ENCODE peak calls at places on chromosomes 5 and 9, in five cellular contexts. X is HepG2, G is left lung, Z is heart left ventricle, N is K562. L is an unnamed sample. For H3K9me3, the result is how much of the 10 kb centered on the place peaks cover.

GRCh38 chr9:13493697-13494096 is 214.2 kb upstream of the MPDZ start:
- DNase-seq in X (no peak), G (no peak), Z (no peak), N (no peak), L (no peak)

GRCh38 chr5:140550147-140551079 is 3.0 kb downstream of the EIF4EBP3 start:
- DNase-seq in X (no peak), G (no peak), Z (no peak), N (no peak), L (no peak)

GRCh38 chr5:78907255-78907886 is 77.7 kb downstream of the ARSB start:
- DNase-seq in X (no peak), G (no peak), Z (peak), N (no peak), L (no peak)

GRCh38 chr5:74851684-74852353 is 14.4 kb downstream of the FAM169A start:
- DNase-seq in X (no peak), G (no peak), Z (no peak), N (no peak), L (no peak)

GRCh38 chr5:59766394-59766793 is 127.1 kb downstream of the PDE4D start:
- DNase-seq in X (no peak), G (peak), Z (no peak), N (no peak), L (no peak)

GRCh38 chr9:72952914-72953313 is at the start of gene ALDH1A1:
- DNase-seq in X (peak), G (no peak), Z (no peak), N (peak), L (no peak)

GRCh38 chr5:163571755-163572154 is 66.3 kb downstream of the MAT2B start:
- DNase-seq in X (no peak), G (no peak), Z (no peak), N (no peak), L (no peak)

GRCh38 chr9:112586600-112587155 is 100.1 kb downstream of the KIAA1958 start:
- DNase-seq in X (no peak), G (no peak), Z (no peak), N (no peak), L (no peak)

GRCh38 chr5:55324815-55325418 is 17.1 kb downstream of the MTREX start:
- DNase-seq in X (peak), G (no peak), Z (no peak), N (peak), L (no peak)

GRCh38 chr5:147690595-147690994 is 91.9 kb downstream of the JAKMIP2 start:
- DNase-seq in X (peak), G (no peak), Z (no peak), N (no peak), L (no peak)

GRCh38 chr5:33148076-33148501 is 292.7 kb upstream of the TARS1 start:
- DNase-seq in X (peak), G (no peak), Z (peak), N (no peak), L (no peak)

GRCh38 chr9:16058131-16058549 is 505.3 kb downstream of the CCDC171 start:
- DNase-seq in X (no peak), G (no peak), Z (no peak), N (no peak), L (no peak)

GRCh38 chr9:106677815-106678214 is 185.2 kb upstream of the ZNF462 start:
- DNase-seq in X (no peak), G (no peak), Z (no peak), N (no peak), L (no peak)

GRCh38 chr5:5637163-5637562 is 214.7 kb downstream of the ICE1 start:
- DNase-seq in X (no peak), G (no peak), Z (no peak), N (no peak), L (no peak)

GRCh38 chr5:33441241-33441844 is 578 bp downstream of the TARS1 start:
- DNase-seq in X (peak), G (no peak), Z (no peak), N (peak), L (no peak)

GRCh38 chr9:108603141-108603540 is 252.6 kb downstream of the ACTL7B start:
- DNase-seq in X (no peak), G (no peak), Z (peak), N (no peak), L (no peak)

GRCh38 chr5:110956913-110957813 is 114.3 kb upstream of the TSLP start:
- DNase-seq in X (no peak), G (peak), Z (no peak), N (no peak), L (no peak)

GRCh38 chr5:132016721-132017250 is 5.3 kb upstream of the ACSL6 start:
- DNase-seq in X (no peak), G (no peak), Z (no peak), N (no peak), L (no peak)

GRCh38 chr9:98856982-98857381 is 49.5 kb downstream of the GALNT12 start:
- DNase-seq in X (no peak), G (no peak), Z (no peak), N (no peak), L (no peak)

GRCh38 chr5:107404595-107405366 is 266.0 kb downstream of the EFNA5 start:
- DNase-seq in X (no peak), G (no peak), Z (no peak), N (no peak), L (no peak)
- H3K9me3 ChIP-seq in X (under half), G (under half), Z (under half), N (under half), L (under half)

DNA sequence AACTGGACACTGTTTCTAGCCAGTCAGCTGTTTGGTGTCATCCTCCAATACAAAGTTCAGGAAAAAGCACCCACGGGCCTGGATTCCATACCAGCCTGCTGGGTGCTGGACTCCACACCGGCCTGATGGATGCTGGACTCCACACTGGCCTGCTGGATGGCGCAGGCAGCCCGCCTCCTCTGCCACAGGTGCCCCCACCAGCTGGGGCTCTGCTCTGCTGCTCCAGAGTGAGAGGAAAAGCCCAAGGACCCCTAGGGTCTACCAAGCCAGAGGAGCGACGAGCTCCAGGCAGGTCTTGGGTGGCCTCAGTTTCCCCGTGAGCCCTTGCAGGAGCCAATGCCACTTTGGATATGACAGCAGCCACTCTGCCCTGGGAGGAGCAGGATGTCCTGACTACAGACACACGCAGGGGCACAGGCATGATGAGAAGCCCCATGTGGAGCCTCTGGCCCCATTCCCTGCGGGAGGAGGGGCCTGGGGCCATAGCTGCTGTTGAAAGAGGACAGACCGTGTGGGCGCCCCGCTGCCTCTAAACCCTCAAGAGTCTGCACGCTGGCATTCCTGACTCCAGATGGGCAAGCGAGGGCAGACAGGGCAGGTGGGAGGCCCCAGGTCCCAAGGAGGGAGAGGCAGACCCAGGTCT is 141.6 kb downstream of the OLFM1 start:
- DNase-seq in X (no peak), G (peak), Z (peak), N (no peak), L (no peak)
- H3K9me3 ChIP-seq in X (under half), G (under half), Z (under half), N (under half), L (under half)

GRCh38 chr5:179293276-179293675 is 52.0 kb downstream of the ADAMTS2 start:
- DNase-seq in X (no peak), G (peak), Z (peak), N (no peak), L (no peak)
- H3K9me3 ChIP-seq in X (under half), G (under half), Z (under half), N (under half), L (under half)

DNA sequence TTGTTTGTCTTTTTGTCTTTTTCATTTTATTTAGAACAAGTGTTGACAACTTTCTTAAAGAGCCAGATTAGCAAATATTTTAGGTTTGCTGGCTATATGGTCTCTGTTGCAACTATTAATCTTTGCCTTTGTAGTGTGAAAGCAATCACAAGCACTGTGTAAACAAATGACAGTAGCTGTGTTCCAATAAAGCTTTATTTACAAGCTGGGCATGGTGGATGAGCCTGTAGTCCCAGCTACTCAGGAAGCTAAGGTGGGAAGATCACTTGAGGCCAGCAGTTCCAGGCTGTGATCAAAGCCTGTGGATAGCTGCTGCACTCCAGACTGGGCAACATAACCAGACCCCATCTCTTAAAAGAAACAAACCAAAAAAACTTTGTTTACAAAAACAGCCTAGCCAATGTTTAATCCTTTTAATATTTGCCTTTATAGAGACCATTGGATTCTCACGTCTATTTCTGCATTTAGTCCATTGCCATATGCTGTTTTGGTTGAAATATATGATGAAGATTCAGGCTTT is 2.5 kb downstream of the C5orf22 start:
- DNase-seq in X (peak), G (no peak), Z (no peak), N (no peak), L (no peak)
- H3K9me3 ChIP-seq in X (under half), G (under half), Z (under half), N (under half), L (under half)

GRCh38 chr5:179115307-179115706 is 55.1 kb downstream of the ZNF354C start:
- DNase-seq in X (no peak), G (no peak), Z (no peak), N (no peak), L (no peak)
- H3K9me3 ChIP-seq in X (under half), G (half or more), Z (under half), N (under half), L (under half)

DNA sequence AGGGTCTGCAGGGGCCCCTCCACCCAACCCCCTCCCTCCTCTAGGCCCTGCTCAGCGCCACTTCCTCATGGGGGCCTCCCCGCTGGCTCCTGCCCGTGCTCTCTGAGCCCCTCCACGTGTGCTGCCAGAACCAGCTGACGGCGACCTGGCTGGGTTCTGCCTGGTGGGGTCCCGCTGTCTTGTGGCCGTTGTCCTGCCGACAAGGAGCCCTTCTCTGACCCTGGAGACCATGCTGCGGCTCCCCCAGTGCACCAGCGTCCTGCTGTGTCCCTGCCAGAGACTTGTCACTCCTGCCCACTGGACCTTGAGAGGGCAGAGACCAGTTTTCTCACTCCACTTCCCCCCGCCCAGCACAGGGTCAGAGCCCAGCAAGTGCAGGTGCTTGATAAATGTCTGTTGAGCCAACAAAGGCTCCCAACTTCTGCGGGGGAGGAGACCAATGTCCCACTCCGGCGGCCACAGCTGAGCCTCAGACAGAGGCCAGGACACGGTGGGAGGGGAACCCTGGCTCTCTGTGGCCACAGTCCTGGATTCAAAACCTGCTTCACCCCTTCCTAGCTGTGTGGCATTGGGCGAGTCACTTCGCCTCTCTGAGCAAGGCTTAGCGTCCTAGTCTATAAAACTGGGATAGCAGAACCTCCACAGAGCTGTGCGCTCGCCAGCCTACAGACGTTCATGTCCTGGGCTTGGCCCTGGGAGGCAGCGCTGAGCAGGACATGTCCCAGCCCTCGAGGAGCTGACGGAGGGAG is 24.8 kb downstream of the SARDH start:
- DNase-seq in X (peak), G (peak), Z (no peak), N (no peak), L (no peak)
- H3K9me3 ChIP-seq in X (under half), G (under half), Z (under half), N (under half), L (under half)

DNA sequence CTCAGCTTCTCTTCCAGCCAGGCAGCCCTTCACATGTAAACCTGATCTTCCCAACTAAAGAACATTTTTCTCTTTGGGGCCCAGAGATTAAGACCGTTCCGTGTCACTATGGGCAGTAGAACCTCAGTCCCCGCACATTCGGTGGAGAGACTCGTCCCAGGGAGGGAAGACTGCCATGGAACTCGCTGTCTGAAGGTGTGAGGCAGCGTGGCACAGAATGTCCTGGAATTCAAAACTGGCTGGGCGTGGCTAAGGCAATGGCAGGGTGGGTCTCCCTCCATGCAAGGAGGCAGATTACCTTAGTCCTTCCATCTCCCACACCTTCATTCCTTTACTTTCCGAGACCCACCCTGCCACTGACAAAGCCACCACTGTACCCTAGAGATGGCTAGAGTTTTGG is 57.4 kb upstream of the ZNF354A start:
- DNase-seq in X (no peak), G (no peak), Z (no peak), N (no peak), L (no peak)
- H3K9me3 ChIP-seq in X (under half), G (under half), Z (under half), N (under half), L (under half)

GRCh38 chr5:1432296-1432695 is 12.9 kb downstream of the SLC6A3 start:
- DNase-seq in X (no peak), G (peak), Z (no peak), N (no peak), L (no peak)
- H3K9me3 ChIP-seq in X (under half), G (under half), Z (under half), N (under half), L (under half)

DNA sequence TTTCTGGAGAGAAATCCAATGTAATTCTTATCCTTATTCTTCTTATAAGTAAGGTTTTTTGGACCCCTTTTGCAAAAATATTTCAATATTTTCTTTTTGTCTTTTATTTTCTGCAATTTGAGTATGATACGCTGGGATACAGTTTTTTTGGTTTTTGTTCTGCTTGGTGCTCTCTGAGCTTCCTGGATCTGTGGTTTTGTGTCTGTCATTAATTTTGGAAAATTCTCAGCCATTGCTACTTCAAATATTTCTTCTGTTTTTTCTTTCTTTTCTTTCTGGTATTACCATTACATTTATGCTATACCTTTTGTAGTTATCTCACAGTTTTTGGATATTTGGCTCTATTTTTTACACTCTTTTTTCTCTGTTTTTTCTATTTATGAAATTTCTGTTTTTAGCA is 50.1 kb downstream of the ZNF618 start:
- DNase-seq in X (no peak), G (no peak), Z (no peak), N (no peak), L (no peak)
- H3K9me3 ChIP-seq in X (under half), G (under half), Z (half or more), N (under half), L (under half)